ENCODE peak calls at places on chromosomes 16 and 17, in six cellular contexts. One of them, this sample, is unnamed. For H3K4me1, the result is how much of the 10 kb centered on the place peaks cover.

GRCh38 chr16:85395207-85395912 is 217.8 kb upstream of the GSE1 start:
- DNase-seq in endothelial cell of umbilical vein: peak
- DNase-seq in IMR-90: peak
- DNase-seq in neuronal stem cell: no peak
- DNase-seq in SK-N-SH: peak
- DNase-seq in fibroblast of lung: peak
- DNase-seq in this sample: no peak

GRCh38 chr16:75372236-75372856 is 61.0 kb downstream of the CFDP1 start:
- DNase-seq in endothelial cell of umbilical vein: peak
- DNase-seq in IMR-90: peak
- DNase-seq in neuronal stem cell: no peak
- DNase-seq in SK-N-SH: no peak
- DNase-seq in fibroblast of lung: peak
- DNase-seq in this sample: no peak

GRCh38 chr17:17738901-17739300 is 57.6 kb downstream of the RAI1 start:
- DNase-seq in endothelial cell of umbilical vein: peak
- DNase-seq in IMR-90: no peak
- DNase-seq in neuronal stem cell: no peak
- DNase-seq in SK-N-SH: no peak
- DNase-seq in fibroblast of lung: no peak
- DNase-seq in this sample: no peak

GRCh38 chr17:38730526-38731379 is 612 bp downstream of the CISD3 start:
- DNase-seq in endothelial cell of umbilical vein: peak
- DNase-seq in IMR-90: peak
- DNase-seq in neuronal stem cell: no peak
- DNase-seq in SK-N-SH: peak
- DNase-seq in fibroblast of lung: peak
- DNase-seq in this sample: peak

GRCh38 chr17:48915459-48916282 is 7.5 kb downstream of the UBE2Z start:
- DNase-seq in endothelial cell of umbilical vein: peak
- DNase-seq in IMR-90: peak
- DNase-seq in neuronal stem cell: no peak
- DNase-seq in SK-N-SH: no peak
- DNase-seq in fibroblast of lung: peak
- DNase-seq in this sample: no peak

GRCh38 chr16:2027024-2028010 is 615 bp downstream of the NHERF2 start:
- DNase-seq in endothelial cell of umbilical vein: peak
- DNase-seq in IMR-90: peak
- DNase-seq in neuronal stem cell: no peak
- DNase-seq in SK-N-SH: peak
- DNase-seq in fibroblast of lung: no peak
- DNase-seq in this sample: no peak

GRCh38 chr17:48025904-48026502 is 11.6 kb downstream of the COPZ2 start:
- DNase-seq in endothelial cell of umbilical vein: peak
- DNase-seq in IMR-90: no peak
- DNase-seq in neuronal stem cell: no peak
- DNase-seq in SK-N-SH: no peak
- DNase-seq in fibroblast of lung: no peak
- DNase-seq in this sample: no peak

GRCh38 chr17:82021728-82022309 is 859 bp downstream of the CENPX start:
- DNase-seq in endothelial cell of umbilical vein: no peak
- DNase-seq in IMR-90: no peak
- DNase-seq in neuronal stem cell: no peak
- DNase-seq in SK-N-SH: no peak
- DNase-seq in fibroblast of lung: no peak
- DNase-seq in this sample: no peak

GRCh38 chr17:48102700-48103378 is 1.6 kb upstream of the CBX1 start:
- DNase-seq in endothelial cell of umbilical vein: no peak
- DNase-seq in IMR-90: no peak
- DNase-seq in neuronal stem cell: no peak
- DNase-seq in SK-N-SH: no peak
- DNase-seq in fibroblast of lung: no peak
- DNase-seq in this sample: no peak

GRCh38 chr16:1124795-1125194 is 28.1 kb upstream of the CACNA1H start:
- DNase-seq in endothelial cell of umbilical vein: no peak
- DNase-seq in IMR-90: no peak
- DNase-seq in neuronal stem cell: no peak
- DNase-seq in SK-N-SH: no peak
- DNase-seq in fibroblast of lung: no peak
- DNase-seq in this sample: no peak

GRCh38 chr17:48882272-48882671 is 10.3 kb upstream of the ATP5MC1 start:
- DNase-seq in endothelial cell of umbilical vein: no peak
- DNase-seq in IMR-90: no peak
- DNase-seq in neuronal stem cell: no peak
- DNase-seq in SK-N-SH: no peak
- DNase-seq in fibroblast of lung: no peak
- DNase-seq in this sample: no peak

GRCh38 chr17:3979276-3979583 is 15.0 kb upstream of the ATP2A3 start:
- DNase-seq in endothelial cell of umbilical vein: no peak
- DNase-seq in IMR-90: no peak
- DNase-seq in neuronal stem cell: no peak
- DNase-seq in SK-N-SH: peak
- DNase-seq in fibroblast of lung: no peak
- DNase-seq in this sample: no peak

GRCh38 chr17:10349403-10349802 is 23.4 kb downstream of the MYH13 start:
- DNase-seq in endothelial cell of umbilical vein: no peak
- DNase-seq in IMR-90: no peak
- DNase-seq in neuronal stem cell: no peak
- DNase-seq in SK-N-SH: peak
- DNase-seq in fibroblast of lung: no peak
- DNase-seq in this sample: peak

GRCh38 chr17:9205520-9206159 is 184.3 kb downstream of the NTN1 start:
- DNase-seq in endothelial cell of umbilical vein: no peak
- DNase-seq in IMR-90: no peak
- DNase-seq in neuronal stem cell: no peak
- DNase-seq in SK-N-SH: no peak
- DNase-seq in fibroblast of lung: no peak
- DNase-seq in this sample: no peak

GRCh38 chr17:72659811-72660210 is 432.7 kb downstream of the SLC39A11 start:
- DNase-seq in endothelial cell of umbilical vein: no peak
- DNase-seq in IMR-90: no peak
- DNase-seq in neuronal stem cell: no peak
- DNase-seq in SK-N-SH: no peak
- DNase-seq in fibroblast of lung: no peak
- DNase-seq in this sample: peak
- H3K4me1 ChIP-seq in endothelial cell of umbilical vein: under half
- H3K4me1 ChIP-seq in IMR-90: under half
- H3K4me1 ChIP-seq in neuronal stem cell: under half
- H3K4me1 ChIP-seq in SK-N-SH: under half
- H3K4me1 ChIP-seq in fibroblast of lung: under half
- H3K4me1 ChIP-seq in this sample: under half

GRCh38 chr16:10526962-10527361 is 53.4 kb downstream of the EMP2 start:
- DNase-seq in endothelial cell of umbilical vein: no peak
- DNase-seq in IMR-90: no peak
- DNase-seq in neuronal stem cell: no peak
- DNase-seq in SK-N-SH: no peak
- DNase-seq in fibroblast of lung: no peak
- DNase-seq in this sample: no peak

GRCh38 chr16:10531582-10531981 is 48.8 kb downstream of the EMP2 start:
- DNase-seq in endothelial cell of umbilical vein: no peak
- DNase-seq in IMR-90: no peak
- DNase-seq in neuronal stem cell: no peak
- DNase-seq in SK-N-SH: no peak
- DNase-seq in fibroblast of lung: no peak
- DNase-seq in this sample: no peak

GRCh38 chr16:10528635-10529034 is 51.8 kb downstream of the EMP2 start:
- DNase-seq in endothelial cell of umbilical vein: no peak
- DNase-seq in IMR-90: no peak
- DNase-seq in neuronal stem cell: no peak
- DNase-seq in SK-N-SH: no peak
- DNase-seq in fibroblast of lung: no peak
- DNase-seq in this sample: no peak

GRCh38 chr16:10530685-10531084 is 49.7 kb downstream of the EMP2 start:
- DNase-seq in endothelial cell of umbilical vein: no peak
- DNase-seq in IMR-90: no peak
- DNase-seq in neuronal stem cell: no peak
- DNase-seq in SK-N-SH: no peak
- DNase-seq in fibroblast of lung: no peak
- DNase-seq in this sample: no peak

DNA sequence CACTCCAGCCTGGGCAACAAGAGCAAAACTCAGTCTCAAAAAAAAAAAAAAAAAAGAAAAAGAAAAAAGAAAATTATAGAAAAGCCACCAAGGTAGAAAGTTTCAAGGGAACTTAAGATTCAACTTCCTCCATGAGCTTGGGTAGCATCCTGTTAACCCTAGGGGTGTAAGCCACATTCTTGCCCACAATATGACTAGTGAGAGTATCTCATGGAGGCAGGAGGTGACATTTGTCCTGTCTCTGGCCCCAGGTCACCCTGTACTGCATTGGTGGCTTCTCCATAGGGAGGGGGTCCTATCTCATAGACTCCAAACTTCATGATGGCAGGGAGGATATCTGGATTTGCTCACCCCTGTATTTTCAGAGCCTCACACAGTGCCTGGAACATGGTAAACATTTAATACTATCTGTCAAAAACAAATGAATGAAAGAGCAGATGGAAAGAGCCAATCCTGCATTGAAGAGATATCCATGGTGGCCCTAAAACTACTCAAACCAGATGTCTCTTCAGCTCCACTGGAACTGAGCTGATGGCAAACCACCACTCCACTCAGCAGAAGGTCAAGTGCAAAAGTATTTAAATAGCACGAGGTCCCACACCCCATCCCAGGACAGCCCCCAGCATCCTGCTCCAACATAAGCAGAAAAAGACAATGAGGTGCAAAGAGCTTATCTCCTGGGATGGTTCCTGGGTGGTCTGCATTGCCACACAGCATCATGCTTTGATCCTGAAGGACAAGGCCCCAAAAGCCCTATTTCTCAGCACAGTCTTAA is 50.3 kb downstream of the EMP2 start:
- DNase-seq in endothelial cell of umbilical vein: no peak
- DNase-seq in IMR-90: no peak
- DNase-seq in neuronal stem cell: no peak
- DNase-seq in SK-N-SH: no peak
- DNase-seq in fibroblast of lung: no peak
- DNase-seq in this sample: no peak
- H3K27ac ChIP-seq in endothelial cell of umbilical vein: no peak
- H3K27ac ChIP-seq in IMR-90: no peak
- H3K27ac ChIP-seq in neuronal stem cell: no peak
- H3K27ac ChIP-seq in SK-N-SH: no peak
- H3K27ac ChIP-seq in fibroblast of lung: no peak
- H3K27ac ChIP-seq in this sample: no peak

GRCh38 chr17:6793748-6794493 is 17.9 kb downstream of the FBXO39 start:
- DNase-seq in endothelial cell of umbilical vein: no peak
- DNase-seq in IMR-90: no peak
- DNase-seq in neuronal stem cell: no peak
- DNase-seq in SK-N-SH: no peak
- DNase-seq in fibroblast of lung: no peak
- DNase-seq in this sample: no peak

GRCh38 chr17:6797718-6798351 is 21.8 kb downstream of the FBXO39 start:
- DNase-seq in endothelial cell of umbilical vein: no peak
- DNase-seq in IMR-90: no peak
- DNase-seq in neuronal stem cell: no peak
- DNase-seq in SK-N-SH: no peak
- DNase-seq in fibroblast of lung: no peak
- DNase-seq in this sample: no peak

GRCh38 chr17:6799738-6800137 is 23.7 kb downstream of the FBXO39 start:
- DNase-seq in endothelial cell of umbilical vein: no peak
- DNase-seq in IMR-90: no peak
- DNase-seq in neuronal stem cell: no peak
- DNase-seq in SK-N-SH: no peak
- DNase-seq in fibroblast of lung: no peak
- DNase-seq in this sample: no peak

GRCh38 chr17:6796017-6796886 is 20.2 kb downstream of the FBXO39 start:
- DNase-seq in endothelial cell of umbilical vein: no peak
- DNase-seq in IMR-90: no peak
- DNase-seq in neuronal stem cell: no peak
- DNase-seq in SK-N-SH: no peak
- DNase-seq in fibroblast of lung: no peak
- DNase-seq in this sample: peak

DNA sequence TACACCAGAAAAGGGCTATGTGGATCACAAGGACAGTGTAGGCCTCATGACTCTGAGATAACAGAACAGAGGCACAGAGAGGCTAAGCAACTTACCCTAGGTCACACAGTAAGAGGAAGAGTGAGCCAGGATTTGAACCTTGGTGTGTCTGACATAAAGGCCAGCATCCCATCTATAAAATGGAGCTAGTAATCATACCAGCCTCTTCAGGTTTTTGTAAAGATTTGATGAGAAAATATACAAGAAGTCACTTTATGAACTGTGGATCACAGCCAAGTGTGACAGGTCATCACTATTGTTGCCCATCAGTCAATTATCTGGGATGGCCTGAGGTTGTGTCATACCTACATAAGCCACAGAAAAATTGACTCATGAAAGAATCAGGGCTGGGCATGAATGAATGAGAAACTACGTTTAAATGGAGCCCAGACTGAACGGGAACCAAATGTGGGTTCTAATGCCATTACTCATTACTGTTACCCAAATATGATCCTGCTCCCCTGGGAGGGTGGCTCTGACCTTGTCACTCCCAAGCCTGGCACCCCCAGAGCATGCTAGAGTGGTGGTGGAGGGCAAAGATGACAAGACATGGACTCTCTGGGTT is 21.0 kb downstream of the FBXO39 start:
- DNase-seq in endothelial cell of umbilical vein: no peak
- DNase-seq in IMR-90: no peak
- DNase-seq in neuronal stem cell: no peak
- DNase-seq in SK-N-SH: no peak
- DNase-seq in fibroblast of lung: no peak
- DNase-seq in this sample: no peak
- H3K9ac ChIP-seq in endothelial cell of umbilical vein: no peak
- H3K9ac ChIP-seq in IMR-90: no peak
- H3K9ac ChIP-seq in neuronal stem cell: no peak
- H3K9ac ChIP-seq in SK-N-SH: no peak
- H3K9ac ChIP-seq in fibroblast of lung: no peak
- H3K9ac ChIP-seq in this sample: no peak

GRCh38 chr16:87387942-87388817 is 4.0 kb upstream of the MAP1LC3B start:
- DNase-seq in endothelial cell of umbilical vein: peak
- DNase-seq in IMR-90: peak
- DNase-seq in neuronal stem cell: peak
- DNase-seq in SK-N-SH: peak
- DNase-seq in fibroblast of lung: peak
- DNase-seq in this sample: peak
- H3K4me1 ChIP-seq in endothelial cell of umbilical vein: under half
- H3K4me1 ChIP-seq in IMR-90: under half
- H3K4me1 ChIP-seq in neuronal stem cell: under half
- H3K4me1 ChIP-seq in SK-N-SH: under half
- H3K4me1 ChIP-seq in fibroblast of lung: under half
- H3K4me1 ChIP-seq in this sample: under half

GRCh38 chr17:50371526-50371925 is 1.5 kb downstream of the MRPL27 start:
- DNase-seq in endothelial cell of umbilical vein: no peak
- DNase-seq in IMR-90: no peak
- DNase-seq in neuronal stem cell: no peak
- DNase-seq in SK-N-SH: no peak
- DNase-seq in fibroblast of lung: no peak
- DNase-seq in this sample: no peak

GRCh38 chr17:50375858-50376538 is 3.0 kb downstream of the EME1 start:
- DNase-seq in endothelial cell of umbilical vein: no peak
- DNase-seq in IMR-90: no peak
- DNase-seq in neuronal stem cell: no peak
- DNase-seq in SK-N-SH: peak
- DNase-seq in fibroblast of lung: no peak
- DNase-seq in this sample: no peak

GRCh38 chr17:50372222-50372621 is 762 bp downstream of the MRPL27 start:
- DNase-seq in endothelial cell of umbilical vein: no peak
- DNase-seq in IMR-90: no peak
- DNase-seq in neuronal stem cell: no peak
- DNase-seq in SK-N-SH: no peak
- DNase-seq in fibroblast of lung: no peak
- DNase-seq in this sample: no peak

GRCh38 chr17:50372708-50373556 is at the start of the genes EME1 and MRPL27:
- DNase-seq in endothelial cell of umbilical vein: peak
- DNase-seq in IMR-90: peak
- DNase-seq in neuronal stem cell: peak
- DNase-seq in SK-N-SH: peak
- DNase-seq in fibroblast of lung: peak
- DNase-seq in this sample: peak

GRCh38 chr17:50373705-50374104 is 676 bp downstream of the EME1 start:
- DNase-seq in endothelial cell of umbilical vein: no peak
- DNase-seq in IMR-90: no peak
- DNase-seq in neuronal stem cell: no peak
- DNase-seq in SK-N-SH: no peak
- DNase-seq in fibroblast of lung: no peak
- DNase-seq in this sample: no peak
- H3K27ac ChIP-seq in endothelial cell of umbilical vein: no peak
- H3K27ac ChIP-seq in IMR-90: no peak
- H3K27ac ChIP-seq in neuronal stem cell: no peak
- H3K27ac ChIP-seq in SK-N-SH: no peak
- H3K27ac ChIP-seq in fibroblast of lung: peak
- H3K27ac ChIP-seq in this sample: no peak

This sample was measured in endodermal cell.